ENCODE peak calls at places on chromosome 1, in eight cellular contexts. D, N, P, B, W, M, V and Q are unnamed samples.

GRCh38 chr1:63403386-63403785 is 36.0 kb downstream of the ALG6 start:
- DNase-seq in D (no peak), N (no peak), P (no peak), B (no peak), W (no peak), M (no peak), V (no peak), Q (no peak)

GRCh38 chr1:80675469-80675868 is 1125.3 kb upstream of the ADGRL2 start:
- DNase-seq in D (no peak), N (no peak), P (no peak), B (no peak), W (peak), M (no peak), V (no peak), Q (peak)

GRCh38 chr1:87061742-87062156 is 147.3 kb downstream of the HS2ST1 start:
- DNase-seq in D (no peak), N (no peak), P (no peak), B (no peak), W (peak), M (no peak), V (no peak), Q (peak)

GRCh38 chr1:1308756-1309524 is 543 bp downstream of the PUSL1 start:
- DNase-seq in D (no peak), N (peak), P (no peak), B (no peak), W (no peak), M (no peak), V (peak), Q (no peak)

GRCh38 chr1:38026592-38027200 is 14.2 kb downstream of the UTP11 start:
- DNase-seq in D (peak), N (peak), P (no peak), B (peak), W (peak), M (peak), V (peak), Q (peak)

GRCh38 chr1:233549404-233549803 is 64.5 kb upstream of the KCNK1 start:
- DNase-seq in D (no peak), N (no peak), P (no peak), B (no peak), W (no peak), M (no peak), V (no peak), Q (no peak)

GRCh38 chr1:169196566-169196965 is 90.1 kb downstream of the ATP1B1 start:
- DNase-seq in D (no peak), N (no peak), P (no peak), B (no peak), W (no peak), M (no peak), V (no peak), Q (no peak)

GRCh38 chr1:155729031-155729898 is 40.4 kb downstream of the DAP3 start:
- DNase-seq in D (peak), N (peak), P (peak), B (no peak), W (peak), M (no peak), V (peak), Q (peak)